ENCODE peak calls at places on chromosomes 12 and 14, in four cellular contexts. I is NCI-H1105 treated with DMSO at 0.1 percent for 48 hours, C is HCT116, D is EH. M is an unnamed sample.

GRCh38 chr12:85468356-85469157 is 188.5 kb downstream of the ALX1 start:
- DNase-seq in C (peak), D (peak), I (peak), M (peak)

GRCh38 chr14:102171173-102172020 is 31.7 kb downstream of the WDR20 start:
- DNase-seq in D (peak), I (no peak), C (no peak), M (no peak)

GRCh38 chr12:87155616-87156015 is 873.6 kb downstream of the C12orf50 start:
- DNase-seq in C (no peak), I (no peak), D (no peak), M (no peak)

GRCh38 chr12:51777973-51778372 is 70.5 kb downstream of the FIGNL2 start:
- DNase-seq in C (no peak), D (no peak), I (no peak), M (no peak)

GRCh38 chr12:122352394-122352793 is 70.1 kb downstream of the CLIP1 start:
- DNase-seq in I (no peak), D (no peak), C (no peak), M (no peak)

GRCh38 chr14:89399594-89400068 is 17.4 kb downstream of the FOXN3 start:
- DNase-seq in C (no peak), I (peak), D (peak), M (peak)

GRCh38 chr12:1912580-1913376 is 5.7 kb downstream of the CACNA2D4 start:
- DNase-seq in C (no peak), D (peak), I (no peak), M (no peak)

GRCh38 chr14:104844306-104845032 is 20.6 kb upstream of the CEP170B start:
- DNase-seq in I (no peak), C (no peak), D (no peak), M (no peak)

GRCh38 chr12:64797156-64797555 is 27.3 kb upstream of the TBC1D30 start:
- DNase-seq in D (no peak), I (no peak), C (no peak), M (no peak)

GRCh38 chr12:1805441-1806081 is 14.8 kb upstream of the LRTM2 start:
- DNase-seq in I (no peak), D (no peak), C (no peak), M (no peak)

GRCh38 chr12:77133566-77133965 is 68.2 kb upstream of the E2F7 start:
- DNase-seq in C (no peak), I (no peak), D (peak), M (no peak)

GRCh38 chr14:35532783-35533356 is 1.1 kb upstream of the INSM2 start:
- DNase-seq in D (no peak), I (peak), C (no peak), M (no peak)

GRCh38 chr14:81416233-81416927 is 16.3 kb upstream of the STON2 start:
- DNase-seq in D (no peak), I (no peak), C (no peak), M (no peak)

GRCh38 chr12:125140918-125141573 is 75.8 kb downstream of the AACS start:
- DNase-seq in C (peak), I (no peak), D (peak), M (no peak)

GRCh38 chr12:93237235-93237915 is 140.3 kb upstream of the NUDT4 start:
- DNase-seq in I (no peak), C (no peak), D (peak), M (no peak)

GRCh38 chr12:88816201-88816600 is 235.9 kb upstream of the KITLG start:
- DNase-seq in C (no peak), D (peak), I (no peak), M (no peak)

GRCh38 chr12:128276542-128276941 is 9.6 kb downstream of the TMEM132C start:
- DNase-seq in D (no peak), C (no peak), I (no peak), M (no peak)